ENCODE peak calls at places on chromosomes 3 and 15, in four cellular contexts. One of them, this sample, is unnamed.

GRCh38 chr3:140523600-140523999 is 154.3 kb upstream of the TRIM42 start:
- DNase-seq in HepG2: no peak
- DNase-seq in IMR-90: no peak
- DNase-seq in H9: no peak
- DNase-seq in this sample: no peak

GRCh38 chr15:56040081-56041035 is 46.9 kb upstream of the NEDD4 start:
- DNase-seq in HepG2: peak
- DNase-seq in IMR-90: peak
- DNase-seq in H9: peak
- DNase-seq in this sample: peak

GRCh38 chr3:96483781-96484180 is 330.6 kb upstream of the EPHA6 start:
- DNase-seq in HepG2: no peak
- DNase-seq in IMR-90: no peak
- DNase-seq in H9: no peak
- DNase-seq in this sample: no peak

GRCh38 chr3:100103558-100104441 is 10.5 kb downstream of the FILIP1L start:
- DNase-seq in HepG2: peak
- DNase-seq in IMR-90: peak
- DNase-seq in H9: no peak
- DNase-seq in this sample: no peak

GRCh38 chr15:73540161-73540560 is 93.0 kb downstream of the NPTN start:
- DNase-seq in HepG2: no peak
- DNase-seq in IMR-90: no peak
- DNase-seq in H9: no peak
- DNase-seq in this sample: no peak

GRCh38 chr3:9183811-9184463 is 65.5 kb downstream of the SRGAP3 start:
- DNase-seq in HepG2: no peak
- DNase-seq in IMR-90: no peak
- DNase-seq in H9: peak
- DNase-seq in this sample: no peak

GRCh38 chr3:122342803-122343202 is 17.8 kb downstream of the CSTA start:
- DNase-seq in HepG2: no peak
- DNase-seq in IMR-90: no peak
- DNase-seq in H9: no peak
- DNase-seq in this sample: no peak

GRCh38 chr3:152357587-152357986 is 88.9 kb downstream of the MBNL1 start:
- DNase-seq in HepG2: no peak
- DNase-seq in IMR-90: no peak
- DNase-seq in H9: no peak
- DNase-seq in this sample: no peak

GRCh38 chr3:11819146-11819545 is 27.5 kb downstream of the TAMM41 start:
- DNase-seq in HepG2: no peak
- DNase-seq in IMR-90: no peak
- DNase-seq in H9: no peak
- DNase-seq in this sample: no peak

GRCh38 chr15:79572691-79573340 is 140.7 kb downstream of the MINAR1 start:
- DNase-seq in HepG2: no peak
- DNase-seq in IMR-90: no peak
- DNase-seq in H9: no peak
- DNase-seq in this sample: no peak

GRCh38 chr15:63056843-63057242 is 14.3 kb downstream of the TPM1 start:
- DNase-seq in HepG2: no peak
- DNase-seq in IMR-90: peak
- DNase-seq in H9: no peak
- DNase-seq in this sample: no peak

DNA sequence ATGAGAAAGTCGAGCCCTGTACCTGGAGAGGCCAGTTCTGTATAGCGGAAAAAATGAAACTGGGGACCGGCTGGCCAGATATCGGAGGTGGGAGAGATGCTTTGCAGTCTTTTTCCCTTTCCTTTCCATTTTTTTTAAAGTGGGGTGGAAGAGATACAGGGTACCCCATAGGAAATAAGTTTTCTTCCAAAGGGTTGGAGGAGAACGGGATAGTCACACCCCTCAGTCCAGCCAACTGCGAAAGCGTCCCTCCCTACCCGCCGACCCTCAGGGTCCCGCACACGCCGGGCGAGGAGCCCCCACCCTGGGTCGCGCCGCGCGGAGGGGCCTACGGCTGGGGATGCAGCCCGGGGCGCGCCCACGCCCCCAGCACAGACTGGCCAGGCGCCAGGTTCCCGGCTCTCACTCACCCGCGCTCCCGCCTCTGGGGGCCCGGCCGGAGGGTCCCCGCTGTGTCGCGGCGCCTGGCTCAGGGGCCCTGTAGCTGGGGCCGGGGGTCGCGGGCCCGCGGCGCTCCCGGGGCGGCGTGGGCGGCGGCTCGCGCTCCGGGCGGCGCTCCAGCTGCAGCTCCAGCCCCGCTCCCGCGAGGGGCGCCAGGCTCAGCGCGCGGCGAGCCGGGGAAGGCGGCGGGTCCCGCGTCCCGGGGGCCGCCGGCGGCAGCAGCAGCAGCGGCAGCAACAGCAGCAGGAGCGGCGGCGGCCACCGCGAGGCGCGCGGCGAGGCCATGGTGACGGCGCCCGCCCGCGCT is 458 bp downstream of the HEG1 start:
- DNase-seq in HepG2: no peak
- DNase-seq in IMR-90: peak
- DNase-seq in H9: no peak
- DNase-seq in this sample: no peak
- H3K9ac ChIP-seq in HepG2: peak
- H3K9ac ChIP-seq in IMR-90: peak
- H3K9ac ChIP-seq in H9: no peak
- H3K9ac ChIP-seq in this sample: peak

DNA sequence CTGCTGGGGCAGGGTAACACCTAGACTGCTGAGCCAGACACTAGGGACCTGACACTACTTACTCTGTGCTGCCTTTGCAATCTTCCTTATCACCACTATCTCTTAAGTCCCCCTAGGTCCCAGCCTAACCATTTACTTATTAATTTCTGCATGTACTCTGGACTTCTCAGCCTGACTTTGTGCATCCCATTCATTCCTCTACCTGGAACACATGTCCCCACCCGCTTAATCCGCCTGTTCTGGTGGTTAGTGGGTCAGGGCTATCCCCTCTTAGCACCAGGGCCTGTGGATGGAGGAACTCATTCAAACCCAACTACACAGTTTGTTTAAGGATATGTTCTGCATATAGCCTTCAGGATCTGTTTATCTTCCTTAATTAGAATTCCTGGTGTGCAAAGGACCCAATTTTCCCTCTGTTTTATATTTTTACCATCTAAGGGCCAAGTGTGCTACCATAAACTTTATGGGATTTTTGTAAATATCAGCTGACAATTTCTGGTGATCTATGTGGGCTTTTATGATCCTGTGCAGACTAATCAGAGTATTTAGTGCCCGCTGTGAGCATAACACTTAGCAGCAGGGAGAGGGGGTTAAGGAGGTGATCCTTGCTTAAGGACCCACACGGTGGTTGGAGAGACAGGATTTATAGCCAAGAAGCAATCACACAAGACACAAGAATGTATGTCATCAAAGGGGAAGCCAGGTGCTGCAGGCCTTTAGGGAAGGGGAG is 4.8 kb upstream of the CACNA1D start:
- DNase-seq in HepG2: no peak
- DNase-seq in IMR-90: no peak
- DNase-seq in H9: no peak
- DNase-seq in this sample: no peak
- H3K27ac ChIP-seq in HepG2: no peak
- H3K27ac ChIP-seq in IMR-90: no peak
- H3K27ac ChIP-seq in H9: no peak
- H3K27ac ChIP-seq in this sample: no peak

DNA sequence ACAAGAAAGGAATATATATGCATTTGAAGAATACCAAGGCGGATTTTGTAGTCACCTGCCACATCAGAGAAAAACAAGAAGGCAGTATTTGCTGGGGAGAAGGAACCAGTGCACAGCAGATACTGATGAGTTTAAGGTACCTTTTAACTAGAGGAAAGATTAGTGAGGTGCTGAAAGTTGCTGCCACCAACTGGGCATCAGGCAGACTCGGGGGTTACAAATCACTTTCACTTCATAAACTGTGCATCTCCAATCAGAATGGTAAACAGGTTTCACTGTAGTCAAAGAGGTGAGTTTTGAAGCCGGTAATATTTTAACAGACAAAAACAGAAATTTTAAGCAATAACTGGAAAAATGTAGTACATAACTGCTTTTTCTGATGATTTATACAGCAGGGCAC is 4.1 kb downstream of the FBN1 start:
- DNase-seq in HepG2: no peak
- DNase-seq in IMR-90: peak
- DNase-seq in H9: no peak
- DNase-seq in this sample: no peak
- H3K9ac ChIP-seq in HepG2: no peak
- H3K9ac ChIP-seq in IMR-90: no peak
- H3K9ac ChIP-seq in H9: no peak
- H3K9ac ChIP-seq in this sample: no peak

DNA sequence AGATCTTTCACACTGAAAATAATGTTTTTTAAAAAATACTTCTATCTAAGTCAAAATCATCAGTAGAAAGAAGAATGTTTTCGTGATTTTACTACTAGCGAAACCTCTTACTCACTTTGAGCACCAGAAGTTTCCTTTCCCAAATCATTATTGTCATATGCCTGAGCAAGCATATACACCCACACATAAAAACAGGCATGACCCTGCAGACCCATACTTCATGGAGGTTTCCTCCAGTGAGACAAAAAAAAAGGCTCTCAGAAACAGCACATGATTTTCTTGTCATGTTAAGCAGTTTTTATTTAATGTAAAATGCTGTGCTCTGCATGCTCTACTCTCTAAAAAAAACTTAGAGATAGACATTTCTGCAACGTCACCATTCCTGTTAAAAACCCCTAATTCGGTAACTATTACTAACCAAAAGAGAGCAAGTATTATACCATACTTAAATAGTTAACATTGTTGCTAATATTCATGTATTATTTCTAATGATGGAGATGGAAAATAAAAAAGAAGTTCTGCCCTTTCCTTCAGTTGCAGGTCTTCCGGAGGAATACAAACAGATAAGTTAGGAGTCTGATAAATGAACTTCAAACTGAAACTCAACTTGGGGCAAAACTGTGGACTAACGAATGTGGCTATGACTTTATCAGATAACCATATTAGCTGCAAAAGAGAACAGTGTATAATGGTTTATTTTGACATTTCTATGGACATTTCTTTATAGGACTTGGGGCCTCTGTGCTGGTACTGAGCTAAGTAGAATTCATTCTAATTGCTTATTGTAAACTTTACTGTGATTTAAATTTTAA is 15.9 kb downstream of the CD200R1 start:
- DNase-seq in HepG2: no peak
- DNase-seq in IMR-90: no peak
- DNase-seq in H9: no peak
- DNase-seq in this sample: no peak
- H3K27ac ChIP-seq in HepG2: no peak
- H3K27ac ChIP-seq in IMR-90: no peak
- H3K27ac ChIP-seq in H9: no peak
- H3K27ac ChIP-seq in this sample: no peak

GRCh38 chr15:90211440-90212168 is 10.5 kb downstream of the SEMA4B start:
- DNase-seq in HepG2: no peak
- DNase-seq in IMR-90: peak
- DNase-seq in H9: no peak
- DNase-seq in this sample: peak

GRCh38 chr15:90213818-90214204 is 12.7 kb downstream of the SEMA4B start:
- DNase-seq in HepG2: no peak
- DNase-seq in IMR-90: no peak
- DNase-seq in H9: no peak
- DNase-seq in this sample: no peak

GRCh38 chr15:90212221-90213079 is 11.3 kb downstream of the SEMA4B start:
- DNase-seq in HepG2: no peak
- DNase-seq in IMR-90: no peak
- DNase-seq in H9: no peak
- DNase-seq in this sample: peak

GRCh38 chr15:90214553-90215205 is 13.5 kb downstream of the SEMA4B start:
- DNase-seq in HepG2: no peak
- DNase-seq in IMR-90: no peak
- DNase-seq in H9: no peak
- DNase-seq in this sample: no peak

GRCh38 chr15:90213123-90213817 is 12.1 kb downstream of the SEMA4B start:
- DNase-seq in HepG2: no peak
- DNase-seq in IMR-90: no peak
- DNase-seq in H9: no peak
- DNase-seq in this sample: peak
- H3K9ac ChIP-seq in HepG2: no peak
- H3K9ac ChIP-seq in IMR-90: no peak
- H3K9ac ChIP-seq in H9: no peak
- H3K9ac ChIP-seq in this sample: peak

GRCh38 chr3:52036829-52037228 is 19.5 kb downstream of the DUSP7 start:
- DNase-seq in HepG2: peak
- DNase-seq in IMR-90: no peak
- DNase-seq in H9: peak
- DNase-seq in this sample: no peak
- H3K27ac ChIP-seq in HepG2: no peak
- H3K27ac ChIP-seq in IMR-90: no peak
- H3K27ac ChIP-seq in H9: no peak
- H3K27ac ChIP-seq in this sample: no peak

GRCh38 chr3:40800343-40800742 is 275.6 kb downstream of the ZNF621 start:
- DNase-seq in HepG2: peak
- DNase-seq in IMR-90: peak
- DNase-seq in H9: no peak
- DNase-seq in this sample: no peak
- H3K9ac ChIP-seq in HepG2: no peak
- H3K9ac ChIP-seq in IMR-90: no peak
- H3K9ac ChIP-seq in H9: no peak
- H3K9ac ChIP-seq in this sample: no peak

DNA sequence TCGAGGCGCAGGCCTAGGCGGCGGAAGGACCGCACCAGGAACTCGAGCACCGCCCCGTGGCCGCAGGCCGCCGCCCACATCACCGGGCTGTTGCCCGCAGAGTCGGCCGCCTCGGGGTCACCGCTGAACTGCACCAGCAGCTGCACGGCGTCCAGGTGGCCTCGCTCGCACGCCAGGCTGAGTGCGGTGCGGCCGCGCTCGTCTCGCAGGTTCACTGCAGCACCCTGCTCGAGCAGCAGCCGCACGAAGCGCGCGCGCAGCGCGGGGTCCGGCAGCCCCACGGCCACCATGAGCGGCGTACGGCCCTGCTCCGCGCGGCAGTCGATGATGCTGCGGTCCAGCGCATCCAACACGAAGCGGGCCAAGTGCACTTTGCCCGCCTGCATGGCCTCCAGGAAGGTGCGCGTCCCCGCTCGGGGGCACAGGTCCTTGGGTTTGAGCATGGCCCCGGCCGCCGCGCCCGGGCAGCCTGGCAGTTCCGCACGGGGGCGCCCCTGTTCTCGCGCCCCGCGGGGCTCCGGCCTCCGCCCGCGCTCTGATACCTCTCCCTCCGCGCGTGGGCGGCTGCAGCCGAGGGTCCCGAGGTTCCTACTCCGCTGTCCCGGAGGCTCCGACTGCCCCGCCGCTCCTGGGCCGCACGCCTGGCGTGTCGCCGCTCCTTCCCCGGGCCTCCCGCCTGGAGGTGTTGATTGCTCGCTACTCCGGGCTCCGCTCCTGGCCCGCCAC is 557 bp downstream of the ANKRD63 start:
- DNase-seq in HepG2: peak
- DNase-seq in IMR-90: no peak
- DNase-seq in H9: peak
- DNase-seq in this sample: peak
- H3K27ac ChIP-seq in HepG2: no peak
- H3K27ac ChIP-seq in IMR-90: no peak
- H3K27ac ChIP-seq in H9: no peak
- H3K27ac ChIP-seq in this sample: no peak

This sample was measured in colonic mucosa.